ENCODE peak calls at places on chromosome 18, in eight cellular contexts. One of them, this sample, is unnamed.
A peak's percentile ranks its signal among the peaks of the same experiment; 100 is the strongest.

GRCh38 chr18:79608069-79608468 is 71.5 kb upstream of the CTDP1 start:
- DNase-seq in esophagus squamous epithelium: no peak
- DNase-seq in ovary: peak; percentile 18
- DNase-seq in uterus: peak; percentile 6
- DNase-seq in prostate gland: no peak
- DNase-seq in cardiac muscle cell: no peak
- DNase-seq in A673: no peak
- DNase-seq in keratinocyte: no peak
- DNase-seq in this sample: no peak

GRCh38 chr18:67265464-67266245 is 250.9 kb downstream of the DSEL start:
- DNase-seq in esophagus squamous epithelium: no peak
- DNase-seq in ovary: no peak
- DNase-seq in uterus: no peak
- DNase-seq in prostate gland: no peak
- DNase-seq in cardiac muscle cell: peak; percentile 71
- DNase-seq in A673: no peak
- DNase-seq in keratinocyte: no peak
- DNase-seq in this sample: peak; percentile 94

GRCh38 chr18:3952031-3952430 is 502.1 kb downstream of the TGIF1 start:
- DNase-seq in esophagus squamous epithelium: no peak
- DNase-seq in ovary: no peak
- DNase-seq in uterus: no peak
- DNase-seq in prostate gland: no peak
- DNase-seq in cardiac muscle cell: no peak
- DNase-seq in A673: peak; percentile 68
- DNase-seq in keratinocyte: no peak
- DNase-seq in this sample: no peak

GRCh38 chr18:53701697-53702096 is 522.8 kb downstream of the MBD2 start:
- DNase-seq in esophagus squamous epithelium: no peak
- DNase-seq in ovary: no peak
- DNase-seq in uterus: no peak
- DNase-seq in prostate gland: no peak
- DNase-seq in cardiac muscle cell: no peak
- DNase-seq in A673: no peak
- DNase-seq in keratinocyte: no peak
- DNase-seq in this sample: no peak

GRCh38 chr18:55244520-55244919 is 285.3 kb upstream of the CCDC68 start:
- DNase-seq in esophagus squamous epithelium: no peak
- DNase-seq in ovary: no peak
- DNase-seq in uterus: no peak
- DNase-seq in prostate gland: no peak
- DNase-seq in cardiac muscle cell: peak; percentile 38
- DNase-seq in A673: no peak
- DNase-seq in keratinocyte: no peak
- DNase-seq in this sample: peak; percentile 60

GRCh38 chr18:13147146-13147545 is 71.4 kb upstream of the LDLRAD4 start:
- DNase-seq in esophagus squamous epithelium: no peak
- DNase-seq in ovary: no peak
- DNase-seq in uterus: no peak
- DNase-seq in prostate gland: no peak
- DNase-seq in cardiac muscle cell: no peak
- DNase-seq in A673: peak; percentile 52
- DNase-seq in keratinocyte: no peak
- DNase-seq in this sample: no peak

GRCh38 chr18:27185025-27185763 is at the start of gene CHST9:
- DNase-seq in esophagus squamous epithelium: no peak
- DNase-seq in ovary: no peak
- DNase-seq in uterus: no peak
- DNase-seq in prostate gland: peak; percentile 22
- DNase-seq in cardiac muscle cell: no peak
- DNase-seq in A673: no peak
- DNase-seq in keratinocyte: no peak
- DNase-seq in this sample: no peak

GRCh38 chr18:2522112-2522511 is 49.2 kb downstream of the METTL4 start:
- DNase-seq in esophagus squamous epithelium: no peak
- DNase-seq in ovary: no peak
- DNase-seq in uterus: no peak
- DNase-seq in prostate gland: no peak
- DNase-seq in cardiac muscle cell: no peak
- DNase-seq in A673: no peak
- DNase-seq in keratinocyte: no peak
- DNase-seq in this sample: no peak

GRCh38 chr18:67515987-67516431 is 511 bp downstream of the DSEL start:
- DNase-seq in esophagus squamous epithelium: no peak
- DNase-seq in ovary: peak; percentile 92
- DNase-seq in uterus: peak; percentile 85
- DNase-seq in prostate gland: peak; percentile 89
- DNase-seq in cardiac muscle cell: peak; percentile 91
- DNase-seq in A673: peak; percentile 88
- DNase-seq in keratinocyte: no peak
- DNase-seq in this sample: peak; percentile 87

GRCh38 chr18:79764131-79764530 is 33.6 kb upstream of the KCNG2 start:
- DNase-seq in esophagus squamous epithelium: no peak
- DNase-seq in ovary: no peak
- DNase-seq in uterus: no peak
- DNase-seq in prostate gland: no peak
- DNase-seq in cardiac muscle cell: no peak
- DNase-seq in A673: no peak
- DNase-seq in keratinocyte: no peak
- DNase-seq in this sample: no peak

GRCh38 chr18:56302161-56302560 is 336.2 kb downstream of the TXNL1 start:
- DNase-seq in esophagus squamous epithelium: no peak
- DNase-seq in ovary: no peak
- DNase-seq in uterus: no peak
- DNase-seq in prostate gland: no peak
- DNase-seq in cardiac muscle cell: no peak
- DNase-seq in A673: no peak
- DNase-seq in keratinocyte: no peak
- DNase-seq in this sample: no peak

GRCh38 chr18:36354989-36355388 is 57.5 kb downstream of the FHOD3 start:
- DNase-seq in esophagus squamous epithelium: no peak
- DNase-seq in ovary: no peak
- DNase-seq in uterus: no peak
- DNase-seq in prostate gland: no peak
- DNase-seq in cardiac muscle cell: peak; percentile 39
- DNase-seq in A673: no peak
- DNase-seq in keratinocyte: no peak
- DNase-seq in this sample: peak; percentile 66

GRCh38 chr18:70400473-70400872 is 111.6 kb downstream of the SOCS6 start:
- DNase-seq in esophagus squamous epithelium: no peak
- DNase-seq in ovary: no peak
- DNase-seq in uterus: no peak
- DNase-seq in prostate gland: no peak
- DNase-seq in cardiac muscle cell: no peak
- DNase-seq in A673: no peak
- DNase-seq in keratinocyte: no peak
- DNase-seq in this sample: no peak

GRCh38 chr18:8609711-8610441 is 639 bp downstream of the RAB12 start:
- DNase-seq in esophagus squamous epithelium: no peak
- DNase-seq in ovary: peak; percentile 57
- DNase-seq in uterus: peak; percentile 18
- DNase-seq in prostate gland: no peak
- DNase-seq in cardiac muscle cell: peak; percentile 17
- DNase-seq in A673: no peak
- DNase-seq in keratinocyte: no peak
- DNase-seq in this sample: no peak

GRCh38 chr18:24176727-24177416 is 38.0 kb downstream of the CABYR start:
- DNase-seq in esophagus squamous epithelium: no peak
- DNase-seq in ovary: peak; percentile 52
- DNase-seq in uterus: peak; percentile 67
- DNase-seq in prostate gland: peak; percentile 40
- DNase-seq in cardiac muscle cell: peak; percentile 71
- DNase-seq in A673: peak; percentile 74
- DNase-seq in keratinocyte: peak; percentile 15
- DNase-seq in this sample: peak; percentile 57

GRCh38 chr18:67517224-67517765 is 775 bp upstream of the DSEL start:
- DNase-seq in esophagus squamous epithelium: no peak
- DNase-seq in ovary: peak; percentile 57
- DNase-seq in uterus: peak; percentile 20
- DNase-seq in prostate gland: no peak
- DNase-seq in cardiac muscle cell: no peak
- DNase-seq in A673: no peak
- DNase-seq in keratinocyte: no peak
- DNase-seq in this sample: no peak

GRCh38 chr18:54023471-54023870 is 201.0 kb downstream of the MBD2 start:
- DNase-seq in esophagus squamous epithelium: no peak
- DNase-seq in ovary: no peak
- DNase-seq in uterus: no peak
- DNase-seq in prostate gland: no peak
- DNase-seq in cardiac muscle cell: peak; percentile 44
- DNase-seq in A673: no peak
- DNase-seq in keratinocyte: peak; percentile 81
- DNase-seq in this sample: peak; percentile 21

GRCh38 chr18:25373443-25373842 is 21.5 kb upstream of the ZNF521 start:
- DNase-seq in esophagus squamous epithelium: no peak
- DNase-seq in ovary: no peak
- DNase-seq in uterus: no peak
- DNase-seq in prostate gland: no peak
- DNase-seq in cardiac muscle cell: no peak
- DNase-seq in A673: no peak
- DNase-seq in keratinocyte: no peak
- DNase-seq in this sample: no peak

GRCh38 chr18:60740313-60740712 is 367.7 kb upstream of the MC4R start:
- DNase-seq in esophagus squamous epithelium: no peak
- DNase-seq in ovary: no peak
- DNase-seq in uterus: no peak
- DNase-seq in prostate gland: no peak
- DNase-seq in cardiac muscle cell: no peak
- DNase-seq in A673: no peak
- DNase-seq in keratinocyte: no peak
- DNase-seq in this sample: no peak
- H3K4me3 ChIP-seq in esophagus squamous epithelium: no peak overlapping the region
- H3K4me3 ChIP-seq in ovary: no peak overlapping the region
- H3K4me3 ChIP-seq in uterus: no peak overlapping the region
- H3K4me3 ChIP-seq in prostate gland: no peak overlapping the region
- H3K4me3 ChIP-seq in cardiac muscle cell: no peak overlapping the region
- H3K4me3 ChIP-seq in A673: no peak overlapping the region
- H3K4me3 ChIP-seq in keratinocyte: no peak overlapping the region
- H3K4me3 ChIP-seq in this sample: no peak overlapping the region

GRCh38 chr18:31679133-31679731 is 5.1 kb downstream of the B4GALT6 start:
- DNase-seq in esophagus squamous epithelium: no peak
- DNase-seq in ovary: no peak
- DNase-seq in uterus: no peak
- DNase-seq in prostate gland: no peak
- DNase-seq in cardiac muscle cell: peak; percentile 70
- DNase-seq in A673: no peak
- DNase-seq in keratinocyte: no peak
- DNase-seq in this sample: peak; percentile 85

GRCh38 chr18:31679806-31680793 is 4.3 kb downstream of the B4GALT6 start:
- DNase-seq in esophagus squamous epithelium: no peak
- DNase-seq in ovary: no peak
- DNase-seq in uterus: no peak
- DNase-seq in prostate gland: no peak
- DNase-seq in cardiac muscle cell: peak; percentile 34
- DNase-seq in A673: no peak
- DNase-seq in keratinocyte: no peak
- DNase-seq in this sample: no peak

GRCh38 chr18:31678425-31678824 is 6.0 kb downstream of the B4GALT6 start:
- DNase-seq in esophagus squamous epithelium: no peak
- DNase-seq in ovary: no peak
- DNase-seq in uterus: no peak
- DNase-seq in prostate gland: no peak
- DNase-seq in cardiac muscle cell: no peak
- DNase-seq in A673: no peak
- DNase-seq in keratinocyte: no peak
- DNase-seq in this sample: no peak

GRCh38 chr18:31683106-31683505 is 1.3 kb downstream of the B4GALT6 start:
- DNase-seq in esophagus squamous epithelium: no peak
- DNase-seq in ovary: no peak
- DNase-seq in uterus: no peak
- DNase-seq in prostate gland: no peak
- DNase-seq in cardiac muscle cell: no peak
- DNase-seq in A673: no peak
- DNase-seq in keratinocyte: no peak
- DNase-seq in this sample: no peak

GRCh38 chr18:31680836-31681568 is 3.4 kb downstream of the B4GALT6 start:
- DNase-seq in esophagus squamous epithelium: no peak
- DNase-seq in ovary: no peak
- DNase-seq in uterus: no peak
- DNase-seq in prostate gland: no peak
- DNase-seq in cardiac muscle cell: no peak
- DNase-seq in A673: no peak
- DNase-seq in keratinocyte: no peak
- DNase-seq in this sample: peak; percentile 40
- TF ChIP-seq CTCF in esophagus squamous epithelium: no peak
- TF ChIP-seq CTCF in ovary: no peak
- TF ChIP-seq CTCF in uterus: no peak
- TF ChIP-seq CTCF in prostate gland: no peak
- TF ChIP-seq CTCF in cardiac muscle cell: peak; percentile 35
- TF ChIP-seq CTCF in A673: peak; percentile 37
- TF ChIP-seq CTCF in keratinocyte: peak; percentile 5
- TF ChIP-seq CTCF in this sample: peak; percentile 0

GRCh38 chr18:47150029-47150823 is at the start of gene HDHD2:
- DNase-seq in esophagus squamous epithelium: peak; percentile 34
- DNase-seq in ovary: peak; percentile 90
- DNase-seq in uterus: peak; percentile 66
- DNase-seq in prostate gland: peak; percentile 65
- DNase-seq in cardiac muscle cell: peak; percentile 85
- DNase-seq in A673: peak; percentile 94
- DNase-seq in keratinocyte: no peak
- DNase-seq in this sample: peak; percentile 72

GRCh38 chr18:47150824-47151366 is 595 bp upstream of the HDHD2 start:
- DNase-seq in esophagus squamous epithelium: no peak
- DNase-seq in ovary: peak; percentile 41
- DNase-seq in uterus: no peak
- DNase-seq in prostate gland: no peak
- DNase-seq in cardiac muscle cell: no peak
- DNase-seq in A673: no peak
- DNase-seq in keratinocyte: no peak
- DNase-seq in this sample: no peak

GRCh38 chr18:47149457-47150028 is 757 bp downstream of the HDHD2 start:
- DNase-seq in esophagus squamous epithelium: no peak
- DNase-seq in ovary: no peak
- DNase-seq in uterus: no peak
- DNase-seq in prostate gland: no peak
- DNase-seq in cardiac muscle cell: peak; percentile 17
- DNase-seq in A673: peak; percentile 12
- DNase-seq in keratinocyte: no peak
- DNase-seq in this sample: no peak

DNA sequence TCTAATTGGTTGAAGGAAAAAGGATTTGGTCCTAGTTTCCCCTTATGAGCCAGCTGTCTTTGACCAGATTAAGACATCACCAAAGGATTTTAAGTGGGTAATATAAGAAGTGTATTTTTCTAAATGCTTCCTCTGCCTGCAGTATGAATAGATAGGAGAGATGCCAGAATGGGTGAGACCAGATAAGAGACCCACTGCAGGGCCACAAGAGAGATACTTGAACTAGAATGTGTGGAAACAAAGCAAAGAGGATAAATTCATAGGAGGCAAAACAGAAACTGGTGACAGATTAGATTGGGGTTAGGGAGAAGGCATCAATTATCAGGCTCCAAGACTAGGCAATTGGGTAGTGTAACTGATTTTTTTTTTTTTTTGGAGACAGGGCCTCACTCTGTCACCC is 1.2 kb upstream of the HDHD2 start:
- DNase-seq in esophagus squamous epithelium: no peak
- DNase-seq in ovary: no peak
- DNase-seq in uterus: no peak
- DNase-seq in prostate gland: no peak
- DNase-seq in cardiac muscle cell: no peak
- DNase-seq in A673: no peak
- DNase-seq in keratinocyte: no peak
- DNase-seq in this sample: peak; percentile 3
- H3K4me3 ChIP-seq in esophagus squamous epithelium: no peak overlapping the region
- H3K4me3 ChIP-seq in ovary: no peak overlapping the region
- H3K4me3 ChIP-seq in uterus: no peak overlapping the region
- H3K4me3 ChIP-seq in prostate gland: no peak overlapping the region
- H3K4me3 ChIP-seq in cardiac muscle cell: peak overlapping the region; percentile 53
- H3K4me3 ChIP-seq in A673: peak overlapping the region; percentile 59
- H3K4me3 ChIP-seq in keratinocyte: no peak overlapping the region
- H3K4me3 ChIP-seq in this sample: no peak overlapping the region

GRCh38 chr18:45821021-45821420 is 4.5 kb upstream of the SIGLEC15 start:
- DNase-seq in esophagus squamous epithelium: no peak
- DNase-seq in ovary: no peak
- DNase-seq in uterus: no peak
- DNase-seq in prostate gland: no peak
- DNase-seq in cardiac muscle cell: no peak
- DNase-seq in A673: no peak
- DNase-seq in keratinocyte: no peak
- DNase-seq in this sample: no peak
- TF ChIP-seq CTCF in esophagus squamous epithelium: no peak
- TF ChIP-seq CTCF in ovary: no peak
- TF ChIP-seq CTCF in uterus: no peak
- TF ChIP-seq CTCF in prostate gland: no peak
- TF ChIP-seq CTCF in cardiac muscle cell: no peak
- TF ChIP-seq CTCF in A673: no peak
- TF ChIP-seq CTCF in keratinocyte: no peak
- TF ChIP-seq CTCF in this sample: no peak

This sample was measured in fibroblast of the aortic adventitia.